ENCODE peak calls at places on chromosomes 2 and 18, in five cellular contexts. Y, W, I, H and D are unnamed samples.

GRCh38 chr2:68163641-68164040 is 6.0 kb downstream of the PNO1 start:
- DNase-seq in Y (no peak), W (no peak), I (no peak), H (no peak), D (no peak)

GRCh38 chr2:239187464-239188253 is 213.2 kb downstream of the HDAC4 start:
- DNase-seq in Y (no peak), W (peak; percentile 8), I (peak; percentile 48), H (no peak), D (no peak)

GRCh38 chr2:61125123-61125710 is 36.8 kb upstream of the C2orf74 start:
- DNase-seq in Y (no peak), W (no peak), I (no peak), H (no peak), D (no peak)

GRCh38 chr18:26307161-26307773 is 81.0 kb downstream of the TAF4B start:
- DNase-seq in Y (no peak), W (no peak), I (no peak), H (peak; percentile 15), D (no peak)

GRCh38 chr18:3610188-3610708 is 160.3 kb downstream of the TGIF1 start:
- DNase-seq in Y (no peak), W (no peak), I (no peak), H (no peak), D (no peak)

GRCh38 chr2:178756343-178756742 is 50.9 kb downstream of the TTN start:
- DNase-seq in Y (no peak), W (no peak), I (no peak), H (no peak), D (no peak)

GRCh38 chr2:56191617-56192016 is 7.8 kb downstream of the CCDC85A start:
- DNase-seq in Y (no peak), W (no peak), I (no peak), H (peak; percentile 35), D (no peak)

GRCh38 chr18:42141439-42141838 is 186.4 kb downstream of the PIK3C3 start:
- DNase-seq in Y (no peak), W (no peak), I (no peak), H (no peak), D (no peak)

GRCh38 chr18:48023334-48024008 is 93.0 kb upstream of the SMAD2 start:
- DNase-seq in Y (peak; percentile 36), W (no peak), I (peak; percentile 71), H (peak; percentile 52), D (no peak)

GRCh38 chr2:39356922-39357639 is 80.0 kb downstream of the MAP4K3 start:
- DNase-seq in Y (no peak), W (peak; percentile 27), I (no peak), H (no peak), D (no peak)

GRCh38 chr18:62781262-62781661 is 65.9 kb downstream of the PHLPP1 start:
- DNase-seq in Y (no peak), W (no peak), I (no peak), H (no peak), D (no peak)

GRCh38 chr18:62786689-62787088 is 71.3 kb downstream of the PHLPP1 start:
- DNase-seq in Y (no peak), W (no peak), I (no peak), H (no peak), D (no peak)

GRCh38 chr18:62781893-62782292 is 66.6 kb downstream of the PHLPP1 start:
- DNase-seq in Y (no peak), W (peak; percentile 58), I (no peak), H (no peak), D (no peak)

GRCh38 chr18:62784966-62785413 is 69.6 kb downstream of the PHLPP1 start:
- DNase-seq in Y (no peak), W (no peak), I (no peak), H (no peak), D (no peak)

DNA sequence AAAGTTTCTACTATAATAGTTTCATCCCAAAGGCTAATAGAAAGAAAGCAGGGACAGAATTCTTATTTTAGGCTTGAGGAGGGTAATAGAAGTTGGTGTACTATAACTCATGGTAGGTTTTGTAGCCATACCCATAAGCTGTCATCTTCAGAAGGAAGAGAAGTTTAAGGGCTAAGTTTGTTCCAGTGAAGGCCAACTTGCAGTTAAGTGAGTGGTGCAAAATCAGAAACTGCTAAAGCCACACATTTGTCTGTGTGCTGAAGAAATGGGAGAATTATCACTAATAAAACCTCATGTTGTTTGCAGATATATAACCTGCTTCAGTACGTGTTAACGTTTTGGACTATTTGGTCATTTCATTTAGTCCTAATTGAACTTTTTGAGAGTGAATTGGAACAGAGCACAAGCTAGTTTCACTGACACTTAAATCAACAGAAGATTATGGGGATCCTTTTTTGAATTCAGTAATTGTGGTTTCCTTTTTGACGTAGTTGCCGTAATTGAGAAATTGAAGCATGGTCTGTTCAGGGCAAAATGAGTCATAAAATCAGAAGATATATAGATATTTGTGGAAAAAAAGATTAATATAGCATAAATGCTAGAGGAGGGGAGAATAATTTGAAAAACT is 69.1 kb downstream of the PHLPP1 start:
- DNase-seq in Y (no peak), W (no peak), I (no peak), H (no peak), D (no peak)
- H3K27ac ChIP-seq in Y (no peak overlapping the region), W (no peak overlapping the region), I (no peak overlapping the region), H (no peak overlapping the region), D (no peak overlapping the region)

DNA sequence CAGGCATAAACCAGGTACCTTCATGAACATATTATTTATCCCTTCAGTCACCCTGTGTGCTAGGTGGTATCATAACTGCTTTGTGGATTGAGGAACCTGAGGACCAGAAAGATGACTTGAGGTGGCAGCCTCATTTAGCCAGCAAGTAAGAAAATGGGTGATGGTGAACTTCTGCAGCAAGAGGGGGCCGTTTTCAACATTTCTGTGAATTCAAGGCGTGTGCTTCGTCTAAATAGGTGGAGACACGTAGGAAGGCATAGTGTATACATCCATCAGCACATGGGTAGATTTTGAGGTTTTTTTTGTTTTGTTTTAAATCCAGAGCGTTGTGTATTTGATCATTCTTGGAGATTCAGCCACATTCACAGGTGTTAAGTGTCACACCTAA is 118.7 kb downstream of the SPTBN1 start:
- DNase-seq in Y (no peak), W (no peak), I (no peak), H (no peak), D (no peak)
- H3K27ac ChIP-seq in Y (peak overlapping the region; percentile 75), W (no peak overlapping the region), I (peak overlapping the region; percentile 68), H (no peak overlapping the region), D (peak overlapping the region; percentile 74)

DNA sequence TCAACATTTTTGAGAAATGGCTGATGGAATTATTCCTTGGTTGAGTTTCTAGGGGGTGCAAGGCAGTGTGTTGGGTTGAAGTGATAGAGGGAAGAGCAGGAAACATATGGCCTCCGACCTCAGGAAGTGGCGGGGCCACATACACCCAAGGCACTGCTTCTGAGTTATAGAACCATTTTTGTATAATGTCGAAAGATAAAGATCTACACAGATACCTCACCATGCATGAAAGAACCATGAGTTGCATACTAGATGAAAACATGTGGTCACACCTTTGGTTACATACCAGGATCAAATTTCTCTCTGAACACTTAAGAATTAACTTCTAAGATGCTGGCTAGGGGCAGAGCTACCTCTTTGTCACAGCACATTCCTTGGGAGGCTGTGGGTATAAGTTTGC is 23.2 kb downstream of the LAMA3 start:
- DNase-seq in Y (no peak), W (no peak), I (no peak), H (no peak), D (no peak)
- H3K27ac ChIP-seq in Y (no peak overlapping the region), W (no peak overlapping the region), I (no peak overlapping the region), H (no peak overlapping the region), D (no peak overlapping the region)

GRCh38 chr2:166375736-166376487 is at the start of gene SCN9A:
- DNase-seq in Y (peak; percentile 88), W (peak; percentile 33), I (peak; percentile 85), H (no peak), D (no peak)
- H3K27ac ChIP-seq in Y (peak within 1 kb of the TSS; percentile 66), W (peak within 1 kb of the TSS; percentile 6), I (peak within 1 kb of the TSS; percentile 36), H (no peak within 1 kb of the TSS), D (no peak within 1 kb of the TSS)

GRCh38 chr2:203532957-203533695 is 2.0 kb downstream of the RAPH1 start:
- DNase-seq in Y (no peak), W (no peak), I (no peak), H (no peak), D (no peak)

GRCh38 chr2:203527719-203528118 is 7.4 kb downstream of the RAPH1 start:
- DNase-seq in Y (no peak), W (no peak), I (no peak), H (no peak), D (no peak)
- H3K27ac ChIP-seq in Y (no peak overlapping the region), W (no peak overlapping the region), I (no peak overlapping the region), H (no peak overlapping the region), D (no peak overlapping the region)

GRCh38 chr18:63878982-63879381 is 8.5 kb upstream of the SERPINB2 start:
- DNase-seq in Y (no peak), W (no peak), I (no peak), H (no peak), D (no peak)

GRCh38 chr18:63878343-63878742 is 9.2 kb upstream of the SERPINB2 start:
- DNase-seq in Y (no peak), W (no peak), I (no peak), H (no peak), D (no peak)

GRCh38 chr18:63882333-63883141 is 5.0 kb upstream of the SERPINB2 start:
- DNase-seq in Y (no peak), W (no peak), I (no peak), H (peak; percentile 67), D (no peak)

GRCh38 chr18:63881851-63882250 is 5.7 kb upstream of the SERPINB2 start:
- DNase-seq in Y (no peak), W (no peak), I (no peak), H (no peak), D (no peak)

GRCh38 chr18:63879684-63880083 is 7.8 kb upstream of the SERPINB2 start:
- DNase-seq in Y (no peak), W (no peak), I (no peak), H (no peak), D (no peak)
- H3K27ac ChIP-seq in Y (no peak overlapping the region), W (no peak overlapping the region), I (no peak overlapping the region), H (no peak overlapping the region), D (no peak overlapping the region)

GRCh38 chr2:28395334-28396061 is 2.8 kb downstream of the FOSL2 start:
- DNase-seq in Y (peak; percentile 78), W (peak; percentile 93), I (peak; percentile 87), H (no peak), D (no peak)

GRCh38 chr2:28393115-28393836 is 618 bp downstream of the FOSL2 start:
- DNase-seq in Y (peak; percentile 82), W (peak; percentile 63), I (no peak), H (no peak), D (no peak)

GRCh38 chr2:28394997-28395333 is 2.3 kb downstream of the FOSL2 start:
- DNase-seq in Y (no peak), W (no peak), I (no peak), H (no peak), D (no peak)

GRCh38 chr2:28392297-28393114 is at the start of gene FOSL2:
- DNase-seq in Y (peak; percentile 96), W (peak; percentile 99), I (peak; percentile 97), H (peak; percentile 99), D (no peak)

GRCh38 chr2:28394331-28394877 is 1.7 kb downstream of the FOSL2 start:
- DNase-seq in Y (peak; percentile 75), W (peak; percentile 65), I (no peak), H (no peak), D (no peak)
- H3K27ac ChIP-seq in Y (peak overlapping the region; percentile 100), W (peak overlapping the region; percentile 100), I (peak overlapping the region; percentile 99), H (peak overlapping the region; percentile 44), D (peak overlapping the region; percentile 100)

GRCh38 chr18:11887305-11888262 is 20.5 kb downstream of the MPPE1 start:
- DNase-seq in Y (no peak), W (no peak), I (no peak), H (no peak), D (no peak)
- H3K27ac ChIP-seq in Y (no peak overlapping the region), W (no peak overlapping the region), I (no peak overlapping the region), H (peak overlapping the region; percentile 1), D (no peak overlapping the region)

GRCh38 chr2:69645026-69645425 is 1.5 kb upstream of the AAK1 start:
- DNase-seq in Y (no peak), W (no peak), I (no peak), H (no peak), D (no peak)
- H3K27ac ChIP-seq in Y (peak overlapping the region; percentile 97), W (peak overlapping the region; percentile 94), I (peak overlapping the region; percentile 93), H (no peak overlapping the region), D (peak overlapping the region; percentile 92)

GRCh38 chr18:63131106-63131943 is 188.2 kb downstream of the BCL2 start:
- DNase-seq in Y (no peak), W (peak; percentile 33), I (no peak), H (no peak), D (no peak)
- H3K27ac ChIP-seq in Y (no peak overlapping the region), W (peak overlapping the region; percentile 55), I (no peak overlapping the region), H (no peak overlapping the region), D (peak overlapping the region; percentile 70)